ENCODE peak calls at places on chromosomes 4 and X, in eight cellular contexts. One of them, this sample, is unnamed.

GRCh38 chr4:38782452-38783108 is at the start of gene TLR10:
- DNase-seq in KG1: peak
- DNase-seq in stimulated activated CD4-positive, alpha-beta T cell treated with anti-CD3 and anti-CD28 coated beads, Interleukin-2, amount 100 ng/mL, for 48 hours: peak
- DNase-seq in activated T-cell treated with anti-CD3 and anti-CD28 coated beads, Interleukin-2, amount 50 U/mL, for 24 hours: no peak
- DNase-seq in activated CD4-positive, alpha-beta T cell treated with anti-CD3 and anti-CD28 coated beads for 48 hours: peak
- DNase-seq in A549: peak
- DNase-seq in GM20000: peak
- DNase-seq in HFF-Myc: peak
- DNase-seq in this sample: peak

GRCh38 chrX:39629001-39629400 is 468.8 kb downstream of the BCOR start:
- DNase-seq in KG1: no peak
- DNase-seq in stimulated activated CD4-positive, alpha-beta T cell treated with anti-CD3 and anti-CD28 coated beads, Interleukin-2, amount 100 ng/mL, for 48 hours: no peak
- DNase-seq in activated T-cell treated with anti-CD3 and anti-CD28 coated beads, Interleukin-2, amount 50 U/mL, for 24 hours: no peak
- DNase-seq in activated CD4-positive, alpha-beta T cell treated with anti-CD3 and anti-CD28 coated beads for 48 hours: no peak
- DNase-seq in A549: no peak
- DNase-seq in GM20000: no peak
- DNase-seq in HFF-Myc: no peak
- DNase-seq in this sample: no peak

GRCh38 chr4:62531250-62531649 is 1331.1 kb downstream of the ADGRL3 start:
- DNase-seq in KG1: no peak
- DNase-seq in stimulated activated CD4-positive, alpha-beta T cell treated with anti-CD3 and anti-CD28 coated beads, Interleukin-2, amount 100 ng/mL, for 48 hours: no peak
- DNase-seq in activated T-cell treated with anti-CD3 and anti-CD28 coated beads, Interleukin-2, amount 50 U/mL, for 24 hours: no peak
- DNase-seq in activated CD4-positive, alpha-beta T cell treated with anti-CD3 and anti-CD28 coated beads for 48 hours: no peak
- DNase-seq in A549: no peak
- DNase-seq in GM20000: no peak
- DNase-seq in HFF-Myc: no peak
- DNase-seq in this sample: no peak

GRCh38 chrX:118574666-118575065 is 79.1 kb downstream of the DOCK11 start:
- DNase-seq in KG1: no peak
- DNase-seq in stimulated activated CD4-positive, alpha-beta T cell treated with anti-CD3 and anti-CD28 coated beads, Interleukin-2, amount 100 ng/mL, for 48 hours: no peak
- DNase-seq in activated T-cell treated with anti-CD3 and anti-CD28 coated beads, Interleukin-2, amount 50 U/mL, for 24 hours: no peak
- DNase-seq in activated CD4-positive, alpha-beta T cell treated with anti-CD3 and anti-CD28 coated beads for 48 hours: no peak
- DNase-seq in A549: no peak
- DNase-seq in GM20000: no peak
- DNase-seq in HFF-Myc: no peak
- DNase-seq in this sample: no peak

GRCh38 chrX:13203281-13203680 is 116.6 kb downstream of the ATXN3L start:
- DNase-seq in KG1: no peak
- DNase-seq in stimulated activated CD4-positive, alpha-beta T cell treated with anti-CD3 and anti-CD28 coated beads, Interleukin-2, amount 100 ng/mL, for 48 hours: no peak
- DNase-seq in activated T-cell treated with anti-CD3 and anti-CD28 coated beads, Interleukin-2, amount 50 U/mL, for 24 hours: no peak
- DNase-seq in activated CD4-positive, alpha-beta T cell treated with anti-CD3 and anti-CD28 coated beads for 48 hours: no peak
- DNase-seq in A549: no peak
- DNase-seq in GM20000: no peak
- DNase-seq in HFF-Myc: no peak
- DNase-seq in this sample: no peak

GRCh38 chr4:145937021-145937861 is 1.4 kb downstream of the ZNF827 start:
- DNase-seq in KG1: no peak
- DNase-seq in stimulated activated CD4-positive, alpha-beta T cell treated with anti-CD3 and anti-CD28 coated beads, Interleukin-2, amount 100 ng/mL, for 48 hours: peak
- DNase-seq in activated T-cell treated with anti-CD3 and anti-CD28 coated beads, Interleukin-2, amount 50 U/mL, for 24 hours: peak
- DNase-seq in activated CD4-positive, alpha-beta T cell treated with anti-CD3 and anti-CD28 coated beads for 48 hours: peak
- DNase-seq in A549: peak
- DNase-seq in GM20000: peak
- DNase-seq in HFF-Myc: no peak
- DNase-seq in this sample: peak

GRCh38 chrX:120463241-120463640 is 5.9 kb downstream of the LAMP2 start:
- DNase-seq in KG1: no peak
- DNase-seq in stimulated activated CD4-positive, alpha-beta T cell treated with anti-CD3 and anti-CD28 coated beads, Interleukin-2, amount 100 ng/mL, for 48 hours: no peak
- DNase-seq in activated T-cell treated with anti-CD3 and anti-CD28 coated beads, Interleukin-2, amount 50 U/mL, for 24 hours: no peak
- DNase-seq in activated CD4-positive, alpha-beta T cell treated with anti-CD3 and anti-CD28 coated beads for 48 hours: no peak
- DNase-seq in A549: peak
- DNase-seq in GM20000: no peak
- DNase-seq in HFF-Myc: no peak
- DNase-seq in this sample: no peak

GRCh38 chr4:130110189-130110588 is 1014.2 kb downstream of the C4orf33 start:
- DNase-seq in KG1: no peak
- DNase-seq in stimulated activated CD4-positive, alpha-beta T cell treated with anti-CD3 and anti-CD28 coated beads, Interleukin-2, amount 100 ng/mL, for 48 hours: no peak
- DNase-seq in activated T-cell treated with anti-CD3 and anti-CD28 coated beads, Interleukin-2, amount 50 U/mL, for 24 hours: no peak
- DNase-seq in activated CD4-positive, alpha-beta T cell treated with anti-CD3 and anti-CD28 coated beads for 48 hours: no peak
- DNase-seq in A549: no peak
- DNase-seq in GM20000: no peak
- DNase-seq in HFF-Myc: no peak
- DNase-seq in this sample: no peak